ENCODE peak calls at places on chromosomes 13 and 19, in eight cellular contexts. One of them, this sample, is unnamed.

GRCh38 chr19:24064175-24064574 is 22.8 kb upstream of the ZNF254 start:
- DNase-seq in memory B cell: no peak
- DNase-seq in CD8-positive, alpha-beta memory T cell: no peak
- DNase-seq in body of pancreas: no peak
- DNase-seq in aorta: no peak
- DNase-seq in colonic mucosa: no peak
- DNase-seq in Caki2: no peak
- DNase-seq in HEK293T: no peak
- DNase-seq in this sample: no peak

GRCh38 chr13:46134961-46135522 is 30.2 kb upstream of the CPB2 start:
- DNase-seq in aorta: no peak
- DNase-seq in memory B cell: no peak
- DNase-seq in CD8-positive, alpha-beta memory T cell: no peak
- DNase-seq in body of pancreas: peak; percentile 82
- DNase-seq in Caki2: no peak
- DNase-seq in colonic mucosa: no peak
- DNase-seq in HEK293T: peak; percentile 19
- DNase-seq in this sample: no peak

GRCh38 chr19:32373614-32374295 is 28.3 kb downstream of the ZNF507 start:
- DNase-seq in Caki2: peak; percentile 98
- DNase-seq in colonic mucosa: peak; percentile 60
- DNase-seq in CD8-positive, alpha-beta memory T cell: no peak
- DNase-seq in body of pancreas: peak; percentile 77
- DNase-seq in HEK293T: peak; percentile 15
- DNase-seq in aorta: no peak
- DNase-seq in memory B cell: no peak
- DNase-seq in this sample: no peak

GRCh38 chr19:51751655-51752054 is at the start of gene FPR1:
- DNase-seq in colonic mucosa: no peak
- DNase-seq in Caki2: peak; percentile 39
- DNase-seq in CD8-positive, alpha-beta memory T cell: no peak
- DNase-seq in HEK293T: no peak
- DNase-seq in body of pancreas: no peak
- DNase-seq in aorta: no peak
- DNase-seq in memory B cell: no peak
- DNase-seq in this sample: no peak

GRCh38 chr19:50465000-50465399 is 11.3 kb upstream of the EMC10 start:
- DNase-seq in Caki2: no peak
- DNase-seq in colonic mucosa: no peak
- DNase-seq in memory B cell: no peak
- DNase-seq in body of pancreas: no peak
- DNase-seq in CD8-positive, alpha-beta memory T cell: no peak
- DNase-seq in HEK293T: no peak
- DNase-seq in aorta: no peak
- DNase-seq in this sample: no peak

GRCh38 chr13:85313761-85314503 is 485.3 kb downstream of the SLITRK6 start:
- DNase-seq in Caki2: peak; percentile 45
- DNase-seq in CD8-positive, alpha-beta memory T cell: no peak
- DNase-seq in memory B cell: no peak
- DNase-seq in aorta: no peak
- DNase-seq in body of pancreas: no peak
- DNase-seq in colonic mucosa: no peak
- DNase-seq in HEK293T: peak; percentile 40
- DNase-seq in this sample: no peak

GRCh38 chr13:23701646-23702045 is 131.4 kb downstream of the TNFRSF19 start:
- DNase-seq in CD8-positive, alpha-beta memory T cell: no peak
- DNase-seq in memory B cell: no peak
- DNase-seq in body of pancreas: peak; percentile 54
- DNase-seq in Caki2: no peak
- DNase-seq in HEK293T: no peak
- DNase-seq in aorta: peak; percentile 91
- DNase-seq in colonic mucosa: no peak
- DNase-seq in this sample: peak; percentile 74

GRCh38 chr13:39875583-39875982 is 220.1 kb downstream of the COG6 start:
- DNase-seq in HEK293T: no peak
- DNase-seq in colonic mucosa: no peak
- DNase-seq in aorta: no peak
- DNase-seq in body of pancreas: no peak
- DNase-seq in CD8-positive, alpha-beta memory T cell: no peak
- DNase-seq in Caki2: no peak
- DNase-seq in memory B cell: no peak
- DNase-seq in this sample: no peak

GRCh38 chr13:23146811-23147245 is 34.0 kb upstream of the SGCG start:
- DNase-seq in aorta: no peak
- DNase-seq in CD8-positive, alpha-beta memory T cell: no peak
- DNase-seq in HEK293T: no peak
- DNase-seq in colonic mucosa: no peak
- DNase-seq in memory B cell: no peak
- DNase-seq in Caki2: no peak
- DNase-seq in body of pancreas: no peak
- DNase-seq in this sample: no peak

GRCh38 chr13:109794095-109794494 is 7.7 kb upstream of the IRS2 start:
- DNase-seq in HEK293T: no peak
- DNase-seq in CD8-positive, alpha-beta memory T cell: no peak
- DNase-seq in aorta: no peak
- DNase-seq in colonic mucosa: no peak
- DNase-seq in memory B cell: no peak
- DNase-seq in body of pancreas: no peak
- DNase-seq in Caki2: no peak
- DNase-seq in this sample: no peak

GRCh38 chr13:111153977-111154332 is 38.8 kb downstream of the ARHGEF7 start:
- DNase-seq in aorta: no peak
- DNase-seq in memory B cell: no peak
- DNase-seq in colonic mucosa: peak; percentile 52
- DNase-seq in Caki2: no peak
- DNase-seq in CD8-positive, alpha-beta memory T cell: no peak
- DNase-seq in body of pancreas: no peak
- DNase-seq in HEK293T: peak; percentile 17
- DNase-seq in this sample: no peak

This sample was measured in ovary.